ENCODE peak calls at places on chromosomes 11 and 22, in nine cellular contexts. One of them, this sample, is unnamed.

GRCh38 chr11:33452806-33453205 is 195.6 kb downstream of the HIPK3 start:
- DNase-seq in posterior vena cava: no peak
- DNase-seq in GM03348: peak
- DNase-seq in midbrain: no peak
- DNase-seq in effector memory CD8-positive, alpha-beta T cell: no peak
- DNase-seq in stimulated activated CD4-positive, alpha-beta T cell treated with anti-CD3 and anti-CD28 coated beads, Interleukin-15, amount 100 ng/mL, for 48 hours: no peak
- DNase-seq in NCI-H1092: no peak
- DNase-seq in activated T-cell treated with anti-CD3 and anti-CD28 coated beads, Interleukin-2, amount 50 U/mL, for 1 hour: no peak
- DNase-seq in fibroblast of mammary gland: peak
- DNase-seq in this sample: no peak

GRCh38 chr11:14700593-14700992 is 57.0 kb downstream of the PDE3B start:
- DNase-seq in midbrain: no peak
- DNase-seq in fibroblast of mammary gland: no peak
- DNase-seq in GM03348: no peak
- DNase-seq in NCI-H1092: no peak
- DNase-seq in effector memory CD8-positive, alpha-beta T cell: no peak
- DNase-seq in posterior vena cava: no peak
- DNase-seq in activated T-cell treated with anti-CD3 and anti-CD28 coated beads, Interleukin-2, amount 50 U/mL, for 1 hour: no peak
- DNase-seq in stimulated activated CD4-positive, alpha-beta T cell treated with anti-CD3 and anti-CD28 coated beads, Interleukin-15, amount 100 ng/mL, for 48 hours: no peak
- DNase-seq in this sample: no peak

GRCh38 chr11:72208281-72208680 is 8.3 kb upstream of the FOLR2 start:
- DNase-seq in stimulated activated CD4-positive, alpha-beta T cell treated with anti-CD3 and anti-CD28 coated beads, Interleukin-15, amount 100 ng/mL, for 48 hours: no peak
- DNase-seq in GM03348: no peak
- DNase-seq in midbrain: no peak
- DNase-seq in effector memory CD8-positive, alpha-beta T cell: no peak
- DNase-seq in NCI-H1092: no peak
- DNase-seq in activated T-cell treated with anti-CD3 and anti-CD28 coated beads, Interleukin-2, amount 50 U/mL, for 1 hour: no peak
- DNase-seq in posterior vena cava: no peak
- DNase-seq in fibroblast of mammary gland: no peak
- DNase-seq in this sample: no peak

GRCh38 chr22:21106000-21106399 is 60.3 kb downstream of the LRRC74B start:
- DNase-seq in NCI-H1092: no peak
- DNase-seq in stimulated activated CD4-positive, alpha-beta T cell treated with anti-CD3 and anti-CD28 coated beads, Interleukin-15, amount 100 ng/mL, for 48 hours: no peak
- DNase-seq in fibroblast of mammary gland: no peak
- DNase-seq in posterior vena cava: no peak
- DNase-seq in midbrain: no peak
- DNase-seq in GM03348: no peak
- DNase-seq in effector memory CD8-positive, alpha-beta T cell: no peak
- DNase-seq in activated T-cell treated with anti-CD3 and anti-CD28 coated beads, Interleukin-2, amount 50 U/mL, for 1 hour: no peak
- DNase-seq in this sample: no peak

GRCh38 chr11:128324531-128325141 is 262.7 kb downstream of the ETS1 start:
- DNase-seq in stimulated activated CD4-positive, alpha-beta T cell treated with anti-CD3 and anti-CD28 coated beads, Interleukin-15, amount 100 ng/mL, for 48 hours: peak
- DNase-seq in activated T-cell treated with anti-CD3 and anti-CD28 coated beads, Interleukin-2, amount 50 U/mL, for 1 hour: peak
- DNase-seq in GM03348: no peak
- DNase-seq in posterior vena cava: no peak
- DNase-seq in midbrain: no peak
- DNase-seq in fibroblast of mammary gland: no peak
- DNase-seq in effector memory CD8-positive, alpha-beta T cell: peak
- DNase-seq in NCI-H1092: no peak
- DNase-seq in this sample: no peak

GRCh38 chr11:65013130-65013691 is 749 bp upstream of the ARL2 start:
- DNase-seq in NCI-H1092: no peak
- DNase-seq in effector memory CD8-positive, alpha-beta T cell: peak
- DNase-seq in fibroblast of mammary gland: peak
- DNase-seq in GM03348: peak
- DNase-seq in posterior vena cava: peak
- DNase-seq in midbrain: peak
- DNase-seq in activated T-cell treated with anti-CD3 and anti-CD28 coated beads, Interleukin-2, amount 50 U/mL, for 1 hour: peak
- DNase-seq in stimulated activated CD4-positive, alpha-beta T cell treated with anti-CD3 and anti-CD28 coated beads, Interleukin-15, amount 100 ng/mL, for 48 hours: peak
- DNase-seq in this sample: peak

GRCh38 chr11:70078095-70078795 is at the start of gene ANO1:
- DNase-seq in stimulated activated CD4-positive, alpha-beta T cell treated with anti-CD3 and anti-CD28 coated beads, Interleukin-15, amount 100 ng/mL, for 48 hours: no peak
- DNase-seq in posterior vena cava: peak
- DNase-seq in activated T-cell treated with anti-CD3 and anti-CD28 coated beads, Interleukin-2, amount 50 U/mL, for 1 hour: no peak
- DNase-seq in GM03348: no peak
- DNase-seq in NCI-H1092: no peak
- DNase-seq in effector memory CD8-positive, alpha-beta T cell: no peak
- DNase-seq in midbrain: no peak
- DNase-seq in fibroblast of mammary gland: no peak
- DNase-seq in this sample: no peak

GRCh38 chr22:28243539-28243938 is 324.5 kb upstream of the PITPNB start:
- DNase-seq in fibroblast of mammary gland: peak
- DNase-seq in stimulated activated CD4-positive, alpha-beta T cell treated with anti-CD3 and anti-CD28 coated beads, Interleukin-15, amount 100 ng/mL, for 48 hours: no peak
- DNase-seq in midbrain: no peak
- DNase-seq in NCI-H1092: no peak
- DNase-seq in effector memory CD8-positive, alpha-beta T cell: no peak
- DNase-seq in GM03348: no peak
- DNase-seq in posterior vena cava: no peak
- DNase-seq in activated T-cell treated with anti-CD3 and anti-CD28 coated beads, Interleukin-2, amount 50 U/mL, for 1 hour: no peak
- DNase-seq in this sample: no peak

GRCh38 chr11:120215634-120216033 is 4.8 kb downstream of the OAF start:
- DNase-seq in effector memory CD8-positive, alpha-beta T cell: no peak
- DNase-seq in GM03348: peak
- DNase-seq in activated T-cell treated with anti-CD3 and anti-CD28 coated beads, Interleukin-2, amount 50 U/mL, for 1 hour: no peak
- DNase-seq in NCI-H1092: no peak
- DNase-seq in fibroblast of mammary gland: peak
- DNase-seq in stimulated activated CD4-positive, alpha-beta T cell treated with anti-CD3 and anti-CD28 coated beads, Interleukin-15, amount 100 ng/mL, for 48 hours: no peak
- DNase-seq in posterior vena cava: peak
- DNase-seq in midbrain: no peak
- DNase-seq in this sample: no peak

GRCh38 chr11:61598886-61599868 is 18.3 kb upstream of the SYT7 start:
- DNase-seq in activated T-cell treated with anti-CD3 and anti-CD28 coated beads, Interleukin-2, amount 50 U/mL, for 1 hour: no peak
- DNase-seq in effector memory CD8-positive, alpha-beta T cell: no peak
- DNase-seq in posterior vena cava: no peak
- DNase-seq in NCI-H1092: no peak
- DNase-seq in stimulated activated CD4-positive, alpha-beta T cell treated with anti-CD3 and anti-CD28 coated beads, Interleukin-15, amount 100 ng/mL, for 48 hours: no peak
- DNase-seq in midbrain: no peak
- DNase-seq in GM03348: peak
- DNase-seq in fibroblast of mammary gland: peak
- DNase-seq in this sample: no peak

GRCh38 chr11:115672412-115672811 is 168.2 kb upstream of the CADM1 start:
- DNase-seq in stimulated activated CD4-positive, alpha-beta T cell treated with anti-CD3 and anti-CD28 coated beads, Interleukin-15, amount 100 ng/mL, for 48 hours: no peak
- DNase-seq in NCI-H1092: no peak
- DNase-seq in effector memory CD8-positive, alpha-beta T cell: no peak
- DNase-seq in fibroblast of mammary gland: no peak
- DNase-seq in posterior vena cava: no peak
- DNase-seq in activated T-cell treated with anti-CD3 and anti-CD28 coated beads, Interleukin-2, amount 50 U/mL, for 1 hour: no peak
- DNase-seq in midbrain: no peak
- DNase-seq in GM03348: no peak
- DNase-seq in this sample: no peak

GRCh38 chr11:37502202-37502601 is 904.2 kb upstream of the RAG2 start:
- DNase-seq in posterior vena cava: no peak
- DNase-seq in GM03348: no peak
- DNase-seq in NCI-H1092: no peak
- DNase-seq in fibroblast of mammary gland: peak
- DNase-seq in stimulated activated CD4-positive, alpha-beta T cell treated with anti-CD3 and anti-CD28 coated beads, Interleukin-15, amount 100 ng/mL, for 48 hours: no peak
- DNase-seq in midbrain: no peak
- DNase-seq in activated T-cell treated with anti-CD3 and anti-CD28 coated beads, Interleukin-2, amount 50 U/mL, for 1 hour: no peak
- DNase-seq in effector memory CD8-positive, alpha-beta T cell: no peak
- DNase-seq in this sample: no peak

GRCh38 chr22:42001127-42001526 is 2.5 kb downstream of the WBP2NL start:
- DNase-seq in posterior vena cava: peak
- DNase-seq in activated T-cell treated with anti-CD3 and anti-CD28 coated beads, Interleukin-2, amount 50 U/mL, for 1 hour: no peak
- DNase-seq in midbrain: no peak
- DNase-seq in stimulated activated CD4-positive, alpha-beta T cell treated with anti-CD3 and anti-CD28 coated beads, Interleukin-15, amount 100 ng/mL, for 48 hours: no peak
- DNase-seq in GM03348: no peak
- DNase-seq in NCI-H1092: no peak
- DNase-seq in effector memory CD8-positive, alpha-beta T cell: no peak
- DNase-seq in fibroblast of mammary gland: peak
- DNase-seq in this sample: no peak

GRCh38 chr22:46528121-46528610 is 9.3 kb downstream of the CELSR1 start:
- DNase-seq in posterior vena cava: no peak
- DNase-seq in effector memory CD8-positive, alpha-beta T cell: no peak
- DNase-seq in NCI-H1092: no peak
- DNase-seq in GM03348: no peak
- DNase-seq in fibroblast of mammary gland: no peak
- DNase-seq in activated T-cell treated with anti-CD3 and anti-CD28 coated beads, Interleukin-2, amount 50 U/mL, for 1 hour: no peak
- DNase-seq in midbrain: no peak
- DNase-seq in stimulated activated CD4-positive, alpha-beta T cell treated with anti-CD3 and anti-CD28 coated beads, Interleukin-15, amount 100 ng/mL, for 48 hours: no peak
- DNase-seq in this sample: no peak

GRCh38 chr11:18798941-18799469 is 7.4 kb upstream of the PTPN5 start:
- DNase-seq in posterior vena cava: no peak
- DNase-seq in effector memory CD8-positive, alpha-beta T cell: no peak
- DNase-seq in midbrain: no peak
- DNase-seq in stimulated activated CD4-positive, alpha-beta T cell treated with anti-CD3 and anti-CD28 coated beads, Interleukin-15, amount 100 ng/mL, for 48 hours: no peak
- DNase-seq in activated T-cell treated with anti-CD3 and anti-CD28 coated beads, Interleukin-2, amount 50 U/mL, for 1 hour: no peak
- DNase-seq in fibroblast of mammary gland: no peak
- DNase-seq in NCI-H1092: no peak
- DNase-seq in GM03348: no peak
- DNase-seq in this sample: no peak

GRCh38 chr11:114237321-114238280 is 58.6 kb upstream of the NNMT start:
- DNase-seq in activated T-cell treated with anti-CD3 and anti-CD28 coated beads, Interleukin-2, amount 50 U/mL, for 1 hour: no peak
- DNase-seq in GM03348: no peak
- DNase-seq in fibroblast of mammary gland: peak
- DNase-seq in midbrain: no peak
- DNase-seq in posterior vena cava: no peak
- DNase-seq in stimulated activated CD4-positive, alpha-beta T cell treated with anti-CD3 and anti-CD28 coated beads, Interleukin-15, amount 100 ng/mL, for 48 hours: no peak
- DNase-seq in NCI-H1092: no peak
- DNase-seq in effector memory CD8-positive, alpha-beta T cell: no peak
- DNase-seq in this sample: no peak

GRCh38 chr11:8838248-8838647 is 72.7 kb upstream of the AKIP1 start:
- DNase-seq in NCI-H1092: no peak
- DNase-seq in activated T-cell treated with anti-CD3 and anti-CD28 coated beads, Interleukin-2, amount 50 U/mL, for 1 hour: no peak
- DNase-seq in GM03348: peak
- DNase-seq in posterior vena cava: no peak
- DNase-seq in fibroblast of mammary gland: peak
- DNase-seq in effector memory CD8-positive, alpha-beta T cell: no peak
- DNase-seq in stimulated activated CD4-positive, alpha-beta T cell treated with anti-CD3 and anti-CD28 coated beads, Interleukin-15, amount 100 ng/mL, for 48 hours: no peak
- DNase-seq in midbrain: no peak
- DNase-seq in this sample: no peak

GRCh38 chr11:119585038-119585666 is 143.8 kb downstream of the NECTIN1 start:
- DNase-seq in stimulated activated CD4-positive, alpha-beta T cell treated with anti-CD3 and anti-CD28 coated beads, Interleukin-15, amount 100 ng/mL, for 48 hours: no peak
- DNase-seq in posterior vena cava: no peak
- DNase-seq in fibroblast of mammary gland: no peak
- DNase-seq in midbrain: no peak
- DNase-seq in GM03348: no peak
- DNase-seq in effector memory CD8-positive, alpha-beta T cell: no peak
- DNase-seq in NCI-H1092: peak
- DNase-seq in activated T-cell treated with anti-CD3 and anti-CD28 coated beads, Interleukin-2, amount 50 U/mL, for 1 hour: no peak
- DNase-seq in this sample: no peak

GRCh38 chr22:39171623-39172264 is 19.3 kb upstream of the CBX7 start:
- DNase-seq in midbrain: no peak
- DNase-seq in stimulated activated CD4-positive, alpha-beta T cell treated with anti-CD3 and anti-CD28 coated beads, Interleukin-15, amount 100 ng/mL, for 48 hours: no peak
- DNase-seq in GM03348: no peak
- DNase-seq in fibroblast of mammary gland: no peak
- DNase-seq in posterior vena cava: no peak
- DNase-seq in NCI-H1092: no peak
- DNase-seq in effector memory CD8-positive, alpha-beta T cell: no peak
- DNase-seq in activated T-cell treated with anti-CD3 and anti-CD28 coated beads, Interleukin-2, amount 50 U/mL, for 1 hour: no peak
- DNase-seq in this sample: no peak

GRCh38 chr11:76694664-76695063 is 24.1 kb upstream of the LRRC32 start:
- DNase-seq in effector memory CD8-positive, alpha-beta T cell: no peak
- DNase-seq in NCI-H1092: no peak
- DNase-seq in midbrain: no peak
- DNase-seq in activated T-cell treated with anti-CD3 and anti-CD28 coated beads, Interleukin-2, amount 50 U/mL, for 1 hour: no peak
- DNase-seq in fibroblast of mammary gland: peak
- DNase-seq in GM03348: peak
- DNase-seq in posterior vena cava: no peak
- DNase-seq in stimulated activated CD4-positive, alpha-beta T cell treated with anti-CD3 and anti-CD28 coated beads, Interleukin-15, amount 100 ng/mL, for 48 hours: no peak
- DNase-seq in this sample: no peak

GRCh38 chr11:92380882-92381281 is 156.3 kb downstream of the FAT3 start:
- DNase-seq in GM03348: peak
- DNase-seq in NCI-H1092: no peak
- DNase-seq in effector memory CD8-positive, alpha-beta T cell: no peak
- DNase-seq in activated T-cell treated with anti-CD3 and anti-CD28 coated beads, Interleukin-2, amount 50 U/mL, for 1 hour: no peak
- DNase-seq in stimulated activated CD4-positive, alpha-beta T cell treated with anti-CD3 and anti-CD28 coated beads, Interleukin-15, amount 100 ng/mL, for 48 hours: no peak
- DNase-seq in fibroblast of mammary gland: peak
- DNase-seq in posterior vena cava: no peak
- DNase-seq in midbrain: no peak
- DNase-seq in this sample: no peak

GRCh38 chr22:47175761-47176359 is 413.4 kb downstream of the TBC1D22A start:
- DNase-seq in posterior vena cava: peak
- DNase-seq in activated T-cell treated with anti-CD3 and anti-CD28 coated beads, Interleukin-2, amount 50 U/mL, for 1 hour: peak
- DNase-seq in effector memory CD8-positive, alpha-beta T cell: no peak
- DNase-seq in fibroblast of mammary gland: no peak
- DNase-seq in midbrain: no peak
- DNase-seq in GM03348: no peak
- DNase-seq in stimulated activated CD4-positive, alpha-beta T cell treated with anti-CD3 and anti-CD28 coated beads, Interleukin-15, amount 100 ng/mL, for 48 hours: no peak
- DNase-seq in NCI-H1092: no peak
- DNase-seq in this sample: no peak

GRCh38 chr11:14065153-14065552 is 102.6 kb downstream of the SPON1 start:
- DNase-seq in activated T-cell treated with anti-CD3 and anti-CD28 coated beads, Interleukin-2, amount 50 U/mL, for 1 hour: no peak
- DNase-seq in effector memory CD8-positive, alpha-beta T cell: no peak
- DNase-seq in GM03348: peak
- DNase-seq in fibroblast of mammary gland: peak
- DNase-seq in midbrain: peak
- DNase-seq in NCI-H1092: no peak
- DNase-seq in posterior vena cava: no peak
- DNase-seq in stimulated activated CD4-positive, alpha-beta T cell treated with anti-CD3 and anti-CD28 coated beads, Interleukin-15, amount 100 ng/mL, for 48 hours: no peak
- DNase-seq in this sample: no peak

GRCh38 chr22:32574957-32575893 is 100.6 kb downstream of the FBXO7 start:
- DNase-seq in stimulated activated CD4-positive, alpha-beta T cell treated with anti-CD3 and anti-CD28 coated beads, Interleukin-15, amount 100 ng/mL, for 48 hours: no peak
- DNase-seq in midbrain: no peak
- DNase-seq in posterior vena cava: no peak
- DNase-seq in fibroblast of mammary gland: no peak
- DNase-seq in activated T-cell treated with anti-CD3 and anti-CD28 coated beads, Interleukin-2, amount 50 U/mL, for 1 hour: no peak
- DNase-seq in GM03348: no peak
- DNase-seq in NCI-H1092: peak
- DNase-seq in effector memory CD8-positive, alpha-beta T cell: no peak
- DNase-seq in this sample: no peak

GRCh38 chr11:75337195-75337654 is 14.2 kb downstream of the ARRB1 start:
- DNase-seq in GM03348: peak
- DNase-seq in effector memory CD8-positive, alpha-beta T cell: no peak
- DNase-seq in posterior vena cava: no peak
- DNase-seq in stimulated activated CD4-positive, alpha-beta T cell treated with anti-CD3 and anti-CD28 coated beads, Interleukin-15, amount 100 ng/mL, for 48 hours: no peak
- DNase-seq in midbrain: no peak
- DNase-seq in activated T-cell treated with anti-CD3 and anti-CD28 coated beads, Interleukin-2, amount 50 U/mL, for 1 hour: no peak
- DNase-seq in fibroblast of mammary gland: peak
- DNase-seq in NCI-H1092: no peak
- DNase-seq in this sample: no peak

GRCh38 chr11:37352485-37352884 is 754.4 kb upstream of the RAG2 start:
- DNase-seq in stimulated activated CD4-positive, alpha-beta T cell treated with anti-CD3 and anti-CD28 coated beads, Interleukin-15, amount 100 ng/mL, for 48 hours: no peak
- DNase-seq in midbrain: no peak
- DNase-seq in GM03348: no peak
- DNase-seq in posterior vena cava: no peak
- DNase-seq in effector memory CD8-positive, alpha-beta T cell: no peak
- DNase-seq in NCI-H1092: no peak
- DNase-seq in activated T-cell treated with anti-CD3 and anti-CD28 coated beads, Interleukin-2, amount 50 U/mL, for 1 hour: no peak
- DNase-seq in fibroblast of mammary gland: no peak
- DNase-seq in this sample: no peak

GRCh38 chr11:92443109-92443508 is 218.5 kb downstream of the FAT3 start:
- DNase-seq in NCI-H1092: no peak
- DNase-seq in effector memory CD8-positive, alpha-beta T cell: no peak
- DNase-seq in stimulated activated CD4-positive, alpha-beta T cell treated with anti-CD3 and anti-CD28 coated beads, Interleukin-15, amount 100 ng/mL, for 48 hours: no peak
- DNase-seq in posterior vena cava: no peak
- DNase-seq in activated T-cell treated with anti-CD3 and anti-CD28 coated beads, Interleukin-2, amount 50 U/mL, for 1 hour: no peak
- DNase-seq in fibroblast of mammary gland: no peak
- DNase-seq in midbrain: no peak
- DNase-seq in GM03348: peak
- DNase-seq in this sample: no peak

GRCh38 chr22:49913026-49913425 is 5.2 kb downstream of the ALG12 start:
- DNase-seq in GM03348: no peak
- DNase-seq in midbrain: no peak
- DNase-seq in activated T-cell treated with anti-CD3 and anti-CD28 coated beads, Interleukin-2, amount 50 U/mL, for 1 hour: no peak
- DNase-seq in stimulated activated CD4-positive, alpha-beta T cell treated with anti-CD3 and anti-CD28 coated beads, Interleukin-15, amount 100 ng/mL, for 48 hours: no peak
- DNase-seq in fibroblast of mammary gland: no peak
- DNase-seq in effector memory CD8-positive, alpha-beta T cell: no peak
- DNase-seq in NCI-H1092: no peak
- DNase-seq in posterior vena cava: no peak
- DNase-seq in this sample: no peak